ENCODE peak calls at places on chromosomes 12 and 14, in six cellular contexts. C, J, B, R, M and I are unnamed samples.

GRCh38 chr14:49306152-49306751 is 279.9 kb downstream of the RPS29 start:
- DNase-seq in B (no peak), R (peak), M (no peak), C (no peak), J (peak), I (no peak)

GRCh38 chr14:70947739-70948138 is 40.5 kb downstream of the PCNX1 start:
- DNase-seq in B (no peak), C (no peak), M (no peak), R (peak), J (no peak), I (no peak)

GRCh38 chr12:110930348-110931314 is 10.3 kb upstream of the MYL2 start:
- DNase-seq in M (no peak), R (no peak), C (no peak), B (no peak), J (no peak), I (no peak)

GRCh38 chr12:5912437-5913334 is 32.4 kb downstream of the ANO2 start:
- DNase-seq in J (no peak), B (no peak), M (no peak), C (no peak), R (no peak), I (no peak)

GRCh38 chr14:54699087-54699530 is 132.2 kb downstream of the SAMD4A start:
- DNase-seq in B (no peak), M (no peak), C (no peak), J (no peak), R (no peak), I (no peak)

GRCh38 chr12:70117670-70118069 is 125.6 kb upstream of the CNOT2 start:
- DNase-seq in C (no peak), R (no peak), B (no peak), J (no peak), M (no peak), I (no peak)

GRCh38 chr14:102485693-102486512 is 23.7 kb downstream of the ANKRD9 start:
- DNase-seq in J (no peak), B (no peak), C (no peak), M (no peak), R (no peak), I (no peak)

GRCh38 chr12:47367912-47368537 is 288.3 kb upstream of the AMIGO2 start:
- DNase-seq in B (no peak), M (no peak), R (no peak), J (no peak), C (no peak), I (no peak)

GRCh38 chr14:24177928-24178327 is 6.0 kb downstream of the REC8 start:
- DNase-seq in M (no peak), J (no peak), C (no peak), B (no peak), R (no peak), I (no peak)

GRCh38 chr14:29637406-29637805 is 290.2 kb downstream of the PRKD1 start:
- DNase-seq in M (peak), C (peak), B (no peak), J (peak), R (no peak), I (no peak)

GRCh38 chr14:68253878-68254528 is 434.4 kb downstream of the RAD51B start:
- DNase-seq in B (no peak), C (no peak), M (no peak), R (no peak), J (no peak), I (no peak)

GRCh38 chr14:38078393-38078792 is 129.3 kb upstream of the SSTR1 start:
- DNase-seq in M (no peak), J (no peak), C (no peak), B (no peak), R (no peak), I (no peak)

GRCh38 chr14:74425525-74426201 is 347 bp downstream of the SYNDIG1L start:
- DNase-seq in C (no peak), R (peak), J (no peak), B (peak), M (no peak), I (peak)

GRCh38 chr12:93857917-93858513 is 180.8 kb downstream of the CRADD start:
- DNase-seq in B (no peak), R (no peak), J (no peak), M (no peak), C (no peak), I (no peak)

GRCh38 chr12:69657376-69658137 is 41.5 kb downstream of the BEST3 start:
- DNase-seq in C (no peak), J (peak), B (no peak), M (no peak), R (no peak), I (no peak)

GRCh38 chr14:54300881-54301280 is 95.9 kb upstream of the CDKN3 start:
- DNase-seq in R (no peak), J (no peak), B (no peak), M (no peak), C (no peak), I (no peak)